ENCODE peak calls at places on chromosomes 4 and X, in six cellular contexts. M, J, I, X, S and T are unnamed samples.

GRCh38 chr4:123651536-123652175 is 255.1 kb downstream of the SPRY1 start:
- DNase-seq in M (no peak), J (no peak), I (no peak), X (no peak), S (no peak), T (no peak)

GRCh38 chr4:142801966-142802365 is 44.1 kb downstream of the INPP4B start:
- DNase-seq in M (no peak), J (no peak), I (no peak), X (no peak), S (no peak), T (no peak)

GRCh38 chr4:52869196-52869595 is 7.1 kb downstream of the RASL11B start:
- DNase-seq in M (peak), J (peak), I (no peak), X (no peak), S (no peak), T (no peak)

GRCh38 chr4:72397314-72397713 is 171.7 kb downstream of the ADAMTS3 start:
- DNase-seq in M (no peak), J (no peak), I (peak), X (no peak), S (no peak), T (no peak)

GRCh38 chrX:22758807-22759481 is 240.8 kb upstream of the DDX53 start:
- DNase-seq in M (no peak), J (no peak), I (no peak), X (peak), S (no peak), T (no peak)

GRCh38 chr4:131488772-131489171 is 1660.3 kb upstream of the PCDH10 start:
- DNase-seq in M (no peak), J (no peak), I (no peak), X (no peak), S (no peak), T (no peak)

GRCh38 chrX:149877636-149878035 is 3.3 kb upstream of the MAGEA8 start:
- DNase-seq in M (no peak), J (no peak), I (no peak), X (no peak), S (no peak), T (no peak)

GRCh38 chrX:15988661-15989603 is 134.3 kb upstream of the AP1S2 start:
- DNase-seq in M (no peak), J (peak), I (no peak), X (peak), S (no peak), T (no peak)

GRCh38 chr4:825969-826330 is at the start of gene CPLX1:
- DNase-seq in M (peak), J (no peak), I (no peak), X (no peak), S (no peak), T (peak)

GRCh38 chr4:41990029-41990382 is 324 bp upstream of the SLC30A9 start:
- DNase-seq in M (no peak), J (no peak), I (no peak), X (no peak), S (no peak), T (peak)

GRCh38 chr4:87069037-87069742 is 134.4 kb downstream of the AFF1 start:
- DNase-seq in M (peak), J (no peak), I (no peak), X (no peak), S (no peak), T (no peak)

GRCh38 chr4:69773443-69773842 is 13.0 kb upstream of the SULT1B1 start:
- DNase-seq in M (no peak), J (no peak), I (no peak), X (no peak), S (no peak), T (no peak)

GRCh38 chrX:140141444-140142029 is 176.2 kb upstream of the CXorf66 start:
- DNase-seq in M (no peak), J (no peak), I (no peak), X (peak), S (no peak), T (peak)

GRCh38 chr4:85932371-85933305 is 427.2 kb downstream of the MAPK10 start:
- DNase-seq in M (no peak), J (no peak), I (no peak), X (no peak), S (no peak), T (no peak)

GRCh38 chrX:19604375-19604774 is 89.1 kb upstream of the MAP3K15 start:
- DNase-seq in M (no peak), J (no peak), I (no peak), X (no peak), S (no peak), T (no peak)

GRCh38 chr4:112648263-112649054 is 11.5 kb downstream of the LARP7 start:
- DNase-seq in M (no peak), J (no peak), I (no peak), X (no peak), S (no peak), T (no peak)

GRCh38 chr4:133592591-133592990 is 443.5 kb downstream of the PCDH10 start:
- DNase-seq in M (no peak), J (no peak), I (no peak), X (no peak), S (no peak), T (no peak)

GRCh38 chr4:11732155-11732554 is 303.5 kb upstream of the HS3ST1 start:
- DNase-seq in M (peak), J (no peak), I (no peak), X (no peak), S (no peak), T (no peak)

GRCh38 chrX:134459683-134460004 is 321 bp upstream of the HPRT1 start:
- DNase-seq in M (no peak), J (no peak), I (no peak), X (no peak), S (no peak), T (no peak)